ENCODE peak calls at places on chromosomes 4 and X, in seven cellular contexts. E is naive thymus-derived CD4-positive, alpha-beta T cell; I is K562; Q is tibial artery; R is SJSA1; S is GM23248; X is GM12878. K is an unnamed sample.

GRCh38 chr4:3037957-3038451 is 36.3 kb downstream of the HTT-AS start:
- DNase-seq in E (peak), I (no peak), Q (peak), R (no peak), S (peak), X (no peak), K (no peak)

GRCh38 chr4:148118628-148119027 is 323.6 kb downstream of the NR3C2 start:
- DNase-seq in E (no peak), I (no peak), Q (no peak), R (no peak), S (no peak), X (no peak), K (no peak)

GRCh38 chr4:146018247-146018646 is 79.6 kb upstream of the ZNF827 start:
- DNase-seq in E (no peak), I (no peak), Q (no peak), R (no peak), S (no peak), X (no peak), K (no peak)

GRCh38 chrX:134685662-134686061 is 27.4 kb upstream of the PLAC1 start:
- DNase-seq in E (no peak), I (no peak), Q (no peak), R (no peak), S (peak), X (no peak), K (no peak)

GRCh38 chrX:106894978-106895452 is 8.1 kb downstream of the RIPPLY1 start:
- DNase-seq in E (no peak), I (no peak), Q (no peak), R (peak), S (peak), X (no peak), K (no peak)

GRCh38 chr4:169208090-169208455 is 62.7 kb downstream of the SH3RF1 start:
- DNase-seq in E (no peak), I (no peak), Q (no peak), R (no peak), S (no peak), X (no peak), K (no peak)

GRCh38 chr4:77820836-77821561 is 1.8 kb upstream of the CNOT6L start:
- DNase-seq in E (no peak), I (no peak), Q (no peak), R (no peak), S (peak), X (no peak), K (no peak)

GRCh38 chr4:118807659-118808058 is 28.3 kb downstream of the SEC24D start:
- DNase-seq in E (no peak), I (no peak), Q (no peak), R (no peak), S (no peak), X (no peak), K (no peak)

GRCh38 chr4:15018389-15018788 is 16.1 kb downstream of the CPEB2 start:
- DNase-seq in E (no peak), I (no peak), Q (no peak), R (no peak), S (no peak), X (no peak), K (no peak)

GRCh38 chr4:151657896-151658295 is 102.9 kb downstream of the GATB start:
- DNase-seq in E (no peak), I (no peak), Q (no peak), R (no peak), S (no peak), X (no peak), K (no peak)

GRCh38 chr4:151660676-151661075 is 100.1 kb downstream of the GATB start:
- DNase-seq in E (no peak), I (no peak), Q (no peak), R (no peak), S (no peak), X (no peak), K (no peak)

GRCh38 chr4:151659631-151660030 is 101.2 kb downstream of the GATB start:
- DNase-seq in E (no peak), I (no peak), Q (peak), R (no peak), S (peak), X (no peak), K (no peak)

GRCh38 chr4:151661873-151662272 is 98.9 kb downstream of the GATB start:
- DNase-seq in E (no peak), I (no peak), Q (no peak), R (no peak), S (no peak), X (no peak), K (no peak)

DNA sequence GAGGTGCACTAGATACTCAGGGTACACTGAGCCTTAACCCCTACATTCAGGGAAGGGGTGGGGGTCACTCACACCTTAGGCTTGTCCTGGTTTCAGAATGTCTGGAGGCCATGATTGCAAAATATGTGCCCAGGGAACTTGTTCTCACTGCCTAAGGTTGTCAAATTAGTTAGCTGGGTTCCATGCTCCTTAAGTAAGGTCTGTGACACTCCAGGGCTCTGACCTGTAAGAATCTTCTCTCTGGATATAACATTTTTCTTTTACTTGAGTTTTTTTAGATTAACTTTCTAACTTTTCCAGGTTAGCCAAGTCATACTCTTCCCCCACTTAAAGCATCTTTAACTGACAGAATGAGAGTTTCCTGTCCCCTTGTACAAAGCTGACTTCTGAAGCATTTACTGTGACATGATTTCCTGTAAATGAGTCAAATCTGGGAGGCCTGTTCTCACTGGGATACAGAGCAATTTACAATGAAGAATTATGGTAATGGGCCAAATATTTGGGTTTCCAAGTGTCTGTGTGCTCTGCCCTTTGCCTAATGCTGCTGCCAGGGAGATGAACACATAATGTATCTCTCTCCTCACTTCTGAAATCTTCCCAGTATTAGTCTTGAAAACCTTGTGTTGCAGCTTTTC is 101.7 kb downstream of the GATB start:
- DNase-seq in E (peak), I (no peak), Q (no peak), R (no peak), S (peak), X (no peak), K (no peak)
- H3K4me3 ChIP-seq in E (no peak), I (no peak), Q (no peak), R (no peak), S (no peak), X (no peak), K (no peak)

DNA sequence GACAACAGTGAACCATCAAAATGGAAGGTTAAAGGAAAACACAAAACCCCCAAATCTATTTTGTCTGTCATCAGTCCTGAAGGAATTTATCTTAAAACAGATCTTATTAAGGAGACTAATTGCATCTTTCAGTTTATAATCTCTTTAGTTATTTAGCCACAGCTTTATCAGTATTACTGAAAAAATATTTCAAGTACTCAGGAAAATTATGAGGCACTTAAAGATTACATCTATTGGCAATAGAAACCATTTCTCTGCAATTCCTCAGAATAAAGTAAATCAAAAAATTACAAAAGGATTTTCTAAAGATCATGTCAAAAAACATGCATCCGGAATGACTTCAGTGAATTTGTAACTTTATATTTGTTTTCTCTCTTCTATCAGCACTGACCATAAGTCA is 35.2 kb downstream of the ANTXR2 start:
- DNase-seq in E (no peak), I (no peak), Q (no peak), R (no peak), S (no peak), X (no peak), K (no peak)
- H3K27ac ChIP-seq in E (no peak), I (no peak), Q (peak), R (peak), S (peak), X (no peak), K (peak)

GRCh38 chr4:172942840-172943239 is 225.8 kb upstream of the GALNT7 start:
- DNase-seq in E (no peak), I (no peak), Q (no peak), R (no peak), S (no peak), X (no peak), K (no peak)

GRCh38 chr4:172938870-172939269 is 229.7 kb upstream of the GALNT7 start:
- DNase-seq in E (no peak), I (no peak), Q (no peak), R (no peak), S (no peak), X (no peak), K (no peak)
- H3K4me3 ChIP-seq in E (no peak), I (no peak), Q (no peak), R (no peak), S (no peak), X (no peak), K (no peak)

GRCh38 chr4:88812976-88813375 is 115.3 kb upstream of the NAP1L5 start:
- DNase-seq in E (no peak), I (no peak), Q (no peak), R (no peak), S (no peak), X (no peak), K (no peak)
- H3K27ac ChIP-seq in E (no peak), I (no peak), Q (no peak), R (no peak), S (no peak), X (no peak), K (no peak)

GRCh38 chr4:793109-793861 is 32.6 kb downstream of the CPLX1 start:
- DNase-seq in E (no peak), I (no peak), Q (no peak), R (no peak), S (peak), X (no peak), K (no peak)

GRCh38 chr4:791201-791865 is 34.6 kb downstream of the CPLX1 start:
- DNase-seq in E (no peak), I (no peak), Q (no peak), R (no peak), S (no peak), X (no peak), K (no peak)

GRCh38 chr4:792729-793108 is 33.2 kb downstream of the CPLX1 start:
- DNase-seq in E (peak), I (no peak), Q (no peak), R (no peak), S (no peak), X (no peak), K (no peak)

GRCh38 chr4:790466-790820 is 35.5 kb downstream of the CPLX1 start:
- DNase-seq in E (no peak), I (no peak), Q (no peak), R (no peak), S (no peak), X (no peak), K (no peak)

DNA sequence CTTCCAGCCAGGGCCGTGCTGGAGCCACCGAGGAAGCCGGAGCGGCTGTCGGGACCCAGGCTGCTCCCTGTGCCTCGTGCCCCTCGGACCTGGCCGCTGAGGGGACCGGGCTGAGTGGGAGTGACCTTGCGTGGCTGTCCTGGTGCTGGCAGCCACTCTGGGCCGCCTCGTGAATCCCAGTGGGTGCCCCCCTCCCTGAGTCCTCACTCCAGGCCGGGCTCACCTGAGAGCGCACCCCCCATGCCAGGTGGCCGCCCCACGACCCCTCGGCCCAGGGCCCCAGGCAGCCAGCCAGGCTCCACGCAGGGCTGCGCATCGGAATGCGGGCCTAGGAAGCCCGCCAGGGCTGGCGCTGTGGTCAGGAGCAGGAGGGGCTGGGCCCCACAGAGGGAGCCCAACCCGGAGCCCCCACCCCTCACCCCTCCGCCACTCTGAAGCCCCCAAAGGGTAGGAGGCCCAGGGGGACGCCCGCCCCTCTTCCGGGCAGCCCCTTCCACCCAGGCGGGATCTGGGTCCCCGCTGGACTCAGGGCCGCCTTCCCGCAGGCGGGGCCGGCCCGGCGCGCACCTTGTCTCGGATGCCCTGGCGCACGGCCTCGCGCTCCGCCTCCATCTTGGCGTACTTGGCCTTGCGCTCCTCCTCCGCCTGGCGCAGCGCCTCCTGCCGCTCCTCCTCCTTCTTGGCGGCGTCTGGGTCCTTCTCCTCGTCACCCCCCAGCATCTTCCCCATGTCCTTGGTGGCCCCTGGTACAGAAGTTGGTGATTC is 33.9 kb downstream of the CPLX1 start:
- DNase-seq in E (peak), I (peak), Q (no peak), R (no peak), S (peak), X (no peak), K (no peak)
- H3K4me3 ChIP-seq in E (peak), I (no peak), Q (no peak), R (no peak), S (no peak), X (peak), K (no peak)

DNA sequence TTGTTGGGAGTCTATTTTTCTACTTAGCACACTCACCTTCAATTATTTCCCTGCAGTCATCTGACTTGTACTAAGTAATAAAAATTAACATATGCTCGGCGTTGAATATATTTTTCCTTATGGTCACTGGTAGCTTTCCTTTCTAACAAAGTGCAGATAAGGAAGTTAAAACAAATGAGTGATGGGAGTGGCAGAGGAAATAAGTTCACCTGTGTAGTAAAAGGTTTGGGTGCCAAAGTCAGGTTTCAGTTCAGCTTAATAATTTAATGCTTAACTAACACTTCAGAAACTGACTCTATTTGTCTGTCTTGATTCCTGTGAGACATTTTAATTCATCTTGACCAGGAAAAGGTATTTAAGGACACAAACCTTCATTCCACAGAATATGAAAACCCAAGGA is 184.4 kb downstream of the PCDH7 start:
- DNase-seq in E (no peak), I (no peak), Q (no peak), R (no peak), S (no peak), X (no peak), K (no peak)
- H3K27ac ChIP-seq in E (no peak), I (no peak), Q (no peak), R (no peak), S (no peak), X (no peak), K (no peak)

K was measured in upper lobe of right lung.